ENCODE peak calls at places on chromosomes 4 and X, in nine cellular contexts. C, L, E, S, J, A, F, Y and M are unnamed samples. For H3K36me3, the result is how much of the 10 kb centered on the place peaks cover.

GRCh38 chr4:150242820-150243458 is 164.7 kb downstream of the DCLK2 start:
- DNase-seq in C (peak), L (no peak), E (no peak), S (peak), J (no peak), A (no peak), F (no peak), Y (peak), M (no peak)

GRCh38 chr4:85807247-85807915 is 332.4 kb downstream of the ARHGAP24 start:
- DNase-seq in C (no peak), L (no peak), E (no peak), S (no peak), J (peak), A (no peak), F (no peak), Y (no peak), M (no peak)

GRCh38 chr4:55125087-55125721 is at the start of gene KDR:
- DNase-seq in C (no peak), L (peak), E (no peak), S (peak), J (peak), A (no peak), F (no peak), Y (peak), M (peak)

GRCh38 chr4:61831987-61832386 is 631.9 kb downstream of the ADGRL3 start:
- DNase-seq in C (no peak), L (no peak), E (no peak), S (no peak), J (no peak), A (no peak), F (no peak), Y (no peak), M (no peak)

GRCh38 chr4:59248313-59248712 is 1951.8 kb upstream of the ADGRL3 start:
- DNase-seq in C (no peak), L (no peak), E (no peak), S (no peak), J (no peak), A (no peak), F (no peak), Y (no peak), M (no peak)

GRCh38 chr4:6692806-6693205 is 872 bp upstream of the S100P start:
- DNase-seq in C (no peak), L (no peak), E (no peak), S (no peak), J (no peak), A (no peak), F (no peak), Y (no peak), M (no peak)

GRCh38 chr4:71136071-71136470 is 142.6 kb downstream of the DCK start:
- DNase-seq in C (no peak), L (no peak), E (no peak), S (no peak), J (no peak), A (no peak), F (no peak), Y (no peak), M (no peak)

GRCh38 chr4:158535130-158535614 is 13.5 kb downstream of the RXFP1 start:
- DNase-seq in C (peak), L (no peak), E (no peak), S (no peak), J (no peak), A (no peak), F (no peak), Y (no peak), M (no peak)

GRCh38 chrX:12245650-12246645 is 107.7 kb downstream of the FRMPD4 start:
- DNase-seq in C (no peak), L (no peak), E (no peak), S (no peak), J (no peak), A (no peak), F (no peak), Y (no peak), M (no peak)

GRCh38 chr4:147090486-147090885 is 144.8 kb upstream of the TTC29 start:
- DNase-seq in C (no peak), L (no peak), E (no peak), S (no peak), J (no peak), A (no peak), F (no peak), Y (no peak), M (no peak)

GRCh38 chr4:157014621-157015591 is 43.3 kb upstream of the PDGFC start:
- DNase-seq in C (peak), L (no peak), E (no peak), S (no peak), J (no peak), A (no peak), F (no peak), Y (peak), M (no peak)

GRCh38 chr4:106329027-106329618 is 12.8 kb downstream of the AIMP1 start:
- DNase-seq in C (peak), L (no peak), E (no peak), S (no peak), J (no peak), A (no peak), F (no peak), Y (peak), M (no peak)

GRCh38 chr4:24810016-24810415 is 14.6 kb downstream of the SOD3 start:
- DNase-seq in C (no peak), L (no peak), E (no peak), S (no peak), J (no peak), A (no peak), F (no peak), Y (no peak), M (no peak)

GRCh38 chr4:14096406-14096965 is 469.0 kb upstream of the BOD1L1 start:
- DNase-seq in C (no peak), L (no peak), E (no peak), S (no peak), J (no peak), A (no peak), F (no peak), Y (no peak), M (no peak)

DNA sequence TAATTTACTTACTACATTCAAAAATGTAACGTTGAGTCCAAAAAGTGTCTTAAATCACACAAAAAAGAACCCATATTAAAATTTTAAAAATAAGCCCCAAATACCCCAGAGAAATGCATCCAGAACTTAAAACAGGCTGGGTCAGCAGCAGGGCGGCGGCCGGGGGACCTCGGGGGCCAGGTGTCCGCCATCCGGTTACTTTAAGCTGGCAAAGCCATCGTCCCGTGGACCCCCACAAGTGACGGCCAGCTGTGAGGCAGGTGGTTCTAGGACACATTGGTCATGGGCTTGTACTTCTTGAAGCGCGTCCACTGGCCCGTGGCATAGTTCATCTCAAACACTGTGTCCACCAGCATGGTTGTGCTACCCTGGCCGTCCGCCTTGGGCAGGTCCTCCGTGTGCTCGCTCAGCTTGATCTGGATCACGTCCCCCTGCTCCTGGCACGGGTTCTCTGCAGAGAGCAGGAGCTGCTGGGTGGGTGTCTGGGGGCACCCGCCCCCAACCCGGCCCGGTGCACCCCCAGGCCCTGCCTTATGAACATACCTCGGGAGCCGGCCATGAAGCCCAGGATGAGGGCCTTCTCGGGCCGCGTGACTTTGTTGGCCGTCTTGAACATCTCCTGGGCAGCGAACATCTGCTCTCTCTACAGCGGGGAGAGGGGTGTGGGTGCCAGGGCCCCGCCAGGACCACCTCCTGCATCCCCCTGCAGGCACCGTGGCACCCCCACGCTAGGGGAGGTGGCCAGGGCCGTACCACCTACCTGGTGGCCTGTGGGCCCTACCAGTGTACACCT is 25.5 kb downstream of the NELFA start:
- DNase-seq in C (no peak), L (no peak), E (no peak), S (no peak), J (no peak), A (no peak), F (no peak), Y (no peak), M (peak)
- H3K36me3 ChIP-seq in C (under half), L (half or more), E (under half), S (half or more), J (half or more), A (under half), F (half or more), Y (under half), M (half or more)

GRCh38 chr4:94232519-94232918 is 24.9 kb downstream of the SMARCAD1 start:
- DNase-seq in C (no peak), L (no peak), E (no peak), S (no peak), J (no peak), A (no peak), F (no peak), Y (no peak), M (no peak)
- H3K36me3 ChIP-seq in C (under half), L (under half), E (under half), S (half or more), J (under half), A (under half), F (under half), Y (under half), M (under half)

GRCh38 chr4:75666299-75666698 is 6.9 kb downstream of the G3BP2 start:
- DNase-seq in C (no peak), L (no peak), E (no peak), S (no peak), J (no peak), A (no peak), F (no peak), Y (no peak), M (no peak)

GRCh38 chr4:75673027-75673958 is at the start of gene G3BP2:
- DNase-seq in C (peak), L (peak), E (peak), S (peak), J (peak), A (peak), F (peak), Y (peak), M (peak)

GRCh38 chr4:75672461-75673026 is 667 bp downstream of the G3BP2 start:
- DNase-seq in C (peak), L (peak), E (peak), S (peak), J (peak), A (peak), F (peak), Y (peak), M (peak)

GRCh38 chr4:75671802-75672421 is 1.3 kb downstream of the G3BP2 start:
- DNase-seq in C (no peak), L (no peak), E (no peak), S (no peak), J (no peak), A (no peak), F (no peak), Y (no peak), M (no peak)

DNA sequence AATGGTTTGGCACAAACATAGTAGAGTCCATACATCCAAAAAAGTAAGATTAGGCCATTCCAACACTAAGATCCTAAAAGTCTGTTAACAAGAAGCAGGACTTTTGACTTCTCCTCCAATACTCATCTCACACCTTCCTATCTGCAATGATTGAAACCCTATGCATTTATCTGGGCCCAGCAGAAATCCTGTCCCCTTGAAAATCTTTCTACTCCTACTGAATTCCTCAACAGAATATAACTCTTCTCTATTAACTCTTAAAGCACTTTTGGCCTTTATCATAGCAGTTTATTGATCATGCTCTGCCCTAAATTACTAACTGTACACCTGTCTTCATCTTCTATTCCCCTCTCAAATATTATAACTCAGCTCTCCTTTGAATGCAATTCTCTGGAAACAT is 4.6 kb downstream of the G3BP2 start:
- DNase-seq in C (no peak), L (no peak), E (no peak), S (no peak), J (no peak), A (no peak), F (no peak), Y (no peak), M (no peak)
- H3K36me3 ChIP-seq in C (under half), L (under half), E (under half), S (under half), J (under half), A (under half), F (under half), Y (under half), M (under half)

GRCh38 chr4:48490012-48490679 is at the start of gene ZAR1:
- DNase-seq in C (no peak), L (no peak), E (no peak), S (no peak), J (no peak), A (no peak), F (no peak), Y (peak), M (peak)
- H3K36me3 ChIP-seq in C (under half), L (under half), E (under half), S (under half), J (under half), A (under half), F (under half), Y (under half), M (under half)

GRCh38 chr4:5685296-5685695 is 23.1 kb downstream of the EVC2 start:
- DNase-seq in C (no peak), L (no peak), E (no peak), S (no peak), J (no peak), A (no peak), F (no peak), Y (no peak), M (no peak)

GRCh38 chr4:5686338-5686737 is 22.0 kb downstream of the EVC2 start:
- DNase-seq in C (no peak), L (no peak), E (no peak), S (no peak), J (no peak), A (no peak), F (no peak), Y (no peak), M (no peak)

GRCh38 chr4:5678977-5679376 is 29.4 kb downstream of the EVC2 start:
- DNase-seq in C (no peak), L (no peak), E (no peak), S (no peak), J (no peak), A (no peak), F (no peak), Y (no peak), M (no peak)

GRCh38 chr4:5689065-5689464 is 19.3 kb downstream of the EVC2 start:
- DNase-seq in C (no peak), L (no peak), E (no peak), S (no peak), J (no peak), A (no peak), F (no peak), Y (no peak), M (no peak)

DNA sequence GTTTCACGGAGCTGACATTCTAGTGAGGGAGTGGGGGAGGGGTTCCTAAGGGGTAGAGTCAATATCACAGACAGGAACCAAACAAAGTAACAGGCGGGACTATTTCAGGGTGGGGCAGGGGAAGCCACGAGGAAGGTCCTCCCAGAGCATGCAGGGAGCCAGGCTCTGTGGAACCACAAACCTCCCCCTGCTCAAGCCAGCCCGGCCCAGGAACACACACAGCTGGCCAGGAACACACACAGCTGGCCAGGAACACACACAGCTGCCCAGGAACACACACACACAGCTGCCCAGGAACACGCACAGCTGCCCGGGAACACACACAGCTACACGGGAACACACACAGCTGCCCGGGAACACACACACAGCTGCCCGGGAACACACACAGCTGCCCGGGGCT is 24.8 kb downstream of the EVC2 start:
- DNase-seq in C (no peak), L (no peak), E (no peak), S (no peak), J (no peak), A (no peak), F (no peak), Y (no peak), M (no peak)
- H3K36me3 ChIP-seq in C (under half), L (half or more), E (under half), S (under half), J (under half), A (under half), F (under half), Y (under half), M (under half)

GRCh38 chr4:185363251-185363650 is 32.5 kb downstream of the LRP2BP start:
- DNase-seq in C (no peak), L (no peak), E (no peak), S (no peak), J (no peak), A (no peak), F (no peak), Y (no peak), M (no peak)
- H3K36me3 ChIP-seq in C (under half), L (under half), E (under half), S (under half), J (under half), A (under half), F (under half), Y (under half), M (under half)

GRCh38 chr4:153258750-153259149 is 54.5 kb downstream of the TRIM2 start:
- DNase-seq in C (no peak), L (no peak), E (no peak), S (no peak), J (no peak), A (no peak), F (no peak), Y (peak), M (no peak)
- H3K36me3 ChIP-seq in C (under half), L (under half), E (under half), S (under half), J (under half), A (under half), F (under half), Y (under half), M (under half)

DNA sequence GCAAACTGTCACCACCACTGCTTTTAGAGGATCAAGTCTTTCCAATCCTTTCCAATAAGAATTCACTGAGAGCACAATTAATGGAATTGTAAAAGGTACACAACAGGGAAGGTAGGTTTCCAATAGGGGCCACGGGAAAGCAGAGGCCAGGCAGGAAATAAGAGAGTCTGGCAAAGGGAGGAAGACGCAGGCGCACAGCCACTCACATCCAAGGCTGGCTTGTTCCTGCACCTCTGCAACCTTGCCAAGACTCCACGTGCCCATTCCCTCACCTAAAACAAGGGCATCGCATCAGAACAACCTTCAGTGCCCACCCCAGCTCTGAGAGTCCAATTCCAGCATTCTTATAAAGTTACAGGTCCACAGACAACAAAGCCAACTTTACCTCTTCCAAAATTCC is 81.2 kb downstream of the AFAP1 start:
- DNase-seq in C (no peak), L (no peak), E (no peak), S (no peak), J (no peak), A (no peak), F (no peak), Y (no peak), M (no peak)
- H3K36me3 ChIP-seq in C (under half), L (under half), E (under half), S (under half), J (under half), A (under half), F (under half), Y (under half), M (under half)

GRCh38 chr4:118760493-118760892 is 75.3 kb downstream of the METTL14 start:
- DNase-seq in C (no peak), L (no peak), E (no peak), S (no peak), J (no peak), A (no peak), F (no peak), Y (no peak), M (no peak)
- H3K36me3 ChIP-seq in C (under half), L (under half), E (under half), S (under half), J (under half), A (under half), F (under half), Y (under half), M (under half)

GRCh38 chr4:168690199-168690598 is 193.3 kb downstream of the PALLD start:
- DNase-seq in C (no peak), L (no peak), E (no peak), S (no peak), J (no peak), A (no peak), F (no peak), Y (no peak), M (no peak)

GRCh38 chr4:168691621-168692376 is 194.9 kb downstream of the PALLD start:
- DNase-seq in C (no peak), L (no peak), E (no peak), S (no peak), J (no peak), A (no peak), F (no peak), Y (no peak), M (no peak)

GRCh38 chr4:168693750-168694470 is 197.1 kb downstream of the PALLD start:
- DNase-seq in C (no peak), L (no peak), E (no peak), S (no peak), J (no peak), A (no peak), F (no peak), Y (no peak), M (no peak)

GRCh38 chr4:168688584-168688983 is 191.7 kb downstream of the PALLD start:
- DNase-seq in C (no peak), L (no peak), E (no peak), S (no peak), J (no peak), A (no peak), F (no peak), Y (no peak), M (no peak)

GRCh38 chr4:168689791-168690190 is 192.9 kb downstream of the PALLD start:
- DNase-seq in C (no peak), L (no peak), E (no peak), S (no peak), J (no peak), A (no peak), F (no peak), Y (no peak), M (no peak)
- H3K36me3 ChIP-seq in C (under half), L (under half), E (under half), S (half or more), J (half or more), A (under half), F (under half), Y (under half), M (under half)